ENCODE peak calls at places on chromosome 15, in ten cellular contexts. D is A549; Q is body of pancreas; E is uterus; G is vagina; K is CD4-positive, alpha-beta T cell; S is lower lobe of right lung; V is breast epithelium; Y is lung; I is aorta. M is an unnamed sample.
A peak's percentile ranks its signal among the peaks of the same experiment; 100 is the strongest.

GRCh38 chr15:26438316-26438715 is 334.6 kb downstream of the GABRB3 start:
- DNase-seq in D (no peak), Q (no peak), E (no peak), G (no peak), K (no peak), S (no peak), V (no peak), Y (no peak), I (no peak), M (no peak)

GRCh38 chr15:79903626-79904025 is 6.8 kb upstream of the MTHFS start:
- DNase-seq in D (no peak), Q (no peak), E (no peak), G (no peak), K (no peak), S (no peak), V (no peak), Y (no peak), I (no peak), M (no peak)

GRCh38 chr15:98888839-98889479 is 118.6 kb downstream of the PGPEP1L start:
- DNase-seq in D (peak; percentile 85), Q (no peak), E (no peak), G (no peak), K (no peak), S (no peak), V (no peak), Y (no peak), I (no peak), M (no peak)

GRCh38 chr15:28888900-28889299 is 3.1 kb downstream of the APBA2 start:
- DNase-seq in D (no peak), Q (no peak), E (no peak), G (no peak), K (no peak), S (peak; percentile 20), V (no peak), Y (no peak), I (peak; percentile 59), M (peak; percentile 15)

GRCh38 chr15:69403611-69404010 is 10.5 kb upstream of the KIF23 start:
- DNase-seq in D (no peak), Q (no peak), E (no peak), G (no peak), K (no peak), S (no peak), V (no peak), Y (no peak), I (no peak), M (no peak)

GRCh38 chr15:79973445-79974180 is 2.6 kb upstream of the BCL2A1 start:
- DNase-seq in D (no peak), Q (no peak), E (no peak), G (no peak), K (no peak), S (no peak), V (no peak), Y (no peak), I (no peak), M (no peak)

GRCh38 chr15:67372563-67372962 is 118.0 kb downstream of the IQCH start:
- DNase-seq in D (no peak), Q (no peak), E (no peak), G (no peak), K (no peak), S (no peak), V (no peak), Y (no peak), I (no peak), M (no peak)

GRCh38 chr15:73838795-73839565 is 34.4 kb upstream of the TBC1D21 start:
- DNase-seq in D (no peak), Q (peak; percentile 74), E (peak; percentile 22), G (no peak), K (no peak), S (no peak), V (no peak), Y (no peak), I (peak; percentile 82), M (peak; percentile 78)

GRCh38 chr15:75178171-75178937 is 23.3 kb upstream of the C15orf39 start:
- DNase-seq in D (no peak), Q (peak; percentile 67), E (peak; percentile 63), G (no peak), K (no peak), S (peak; percentile 81), V (no peak), Y (peak; percentile 33), I (peak; percentile 84), M (peak; percentile 56)

GRCh38 chr15:84671211-84671610 is 13.2 kb upstream of the NMB start:
- DNase-seq in D (no peak), Q (no peak), E (no peak), G (no peak), K (no peak), S (no peak), V (no peak), Y (no peak), I (no peak), M (no peak)

GRCh38 chr15:90388462-90389182 is 580 bp downstream of the IQGAP1 start:
- DNase-seq in D (peak; percentile 66), Q (peak; percentile 62), E (peak; percentile 70), G (peak; percentile 91), K (peak; percentile 32), S (peak; percentile 87), V (peak; percentile 69), Y (peak; percentile 72), I (peak; percentile 93), M (peak; percentile 73)

GRCh38 chr15:39435244-39435643 is 145.6 kb upstream of the THBS1 start:
- DNase-seq in D (no peak), Q (no peak), E (no peak), G (no peak), K (no peak), S (no peak), V (no peak), Y (no peak), I (no peak), M (no peak)

GRCh38 chr15:82535566-82536408 is 4.5 kb downstream of the RPS17 start:
- DNase-seq in D (no peak), Q (no peak), E (no peak), G (peak; percentile 83), K (no peak), S (no peak), V (no peak), Y (no peak), I (no peak), M (no peak)

GRCh38 chr15:80058044-80058443 is 1.4 kb upstream of the ZFAND6 start:
- DNase-seq in D (no peak), Q (no peak), E (no peak), G (no peak), K (no peak), S (no peak), V (no peak), Y (no peak), I (no peak), M (no peak)

GRCh38 chr15:96870510-96871039 is 540.1 kb downstream of the NR2F2 start:
- DNase-seq in D (no peak), Q (no peak), E (no peak), G (no peak), K (no peak), S (no peak), V (no peak), Y (no peak), I (no peak), M (no peak)

GRCh38 chr15:70713547-70714414 is 49.6 kb downstream of the UACA start:
- DNase-seq in D (no peak), Q (no peak), E (no peak), G (no peak), K (no peak), S (no peak), V (no peak), Y (no peak), I (no peak), M (no peak)
- H3K27ac ChIP-seq in D (peak overlapping the region; percentile 34), Q (peak overlapping the region; percentile 62), E (peak overlapping the region; percentile 51), G (peak overlapping the region; percentile 58), K (no peak overlapping the region), S (peak overlapping the region; percentile 58), V (peak overlapping the region; percentile 64), Y (no peak overlapping the region), I (peak overlapping the region; percentile 47), M (no peak overlapping the region)

GRCh38 chr15:56227780-56228179 is 15.9 kb downstream of the RFX7 start:
- DNase-seq in D (no peak), Q (no peak), E (no peak), G (no peak), K (no peak), S (no peak), V (no peak), Y (no peak), I (no peak), M (no peak)
- H3K9me3 ChIP-seq in D (peaks cover 58% of the 10 kb centered on the region), Q (no peaks in the 10 kb centered on the region), E (no peaks in the 10 kb centered on the region), G (peaks cover 6% of the 10 kb centered on the region), K (peaks cover 56% of the 10 kb centered on the region), S (peaks cover 28% of the 10 kb centered on the region), V (peaks cover 26% of the 10 kb centered on the region), Y (no peaks in the 10 kb centered on the region), I (peaks cover 4% of the 10 kb centered on the region), M (no peaks in the 10 kb centered on the region)

DNA sequence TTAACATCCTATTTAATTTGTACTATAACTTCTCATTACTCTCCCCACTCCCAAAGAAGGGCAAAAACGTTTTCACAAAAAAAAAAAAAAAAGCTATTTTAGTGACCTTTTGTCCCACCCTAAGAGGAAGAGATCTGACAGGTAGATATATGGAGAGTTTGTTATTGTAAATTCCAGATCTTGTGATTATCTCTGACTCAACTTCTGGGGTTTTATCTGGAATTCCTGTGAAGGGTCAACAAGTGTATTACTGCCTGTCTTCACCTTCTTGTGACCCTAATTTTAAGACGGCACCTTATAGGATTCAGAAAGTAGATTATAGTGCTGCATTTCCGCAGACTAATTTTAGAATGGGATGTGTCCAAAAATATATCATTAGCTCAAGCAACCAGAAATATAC is 205.9 kb upstream of the CDIN1 start:
- DNase-seq in D (peak; percentile 79), Q (no peak), E (no peak), G (no peak), K (no peak), S (no peak), V (no peak), Y (no peak), I (no peak), M (no peak)
- H3K27ac ChIP-seq in D (peak overlapping the region; percentile 45), Q (no peak overlapping the region), E (peak overlapping the region; percentile 36), G (no peak overlapping the region), K (no peak overlapping the region), S (no peak overlapping the region), V (no peak overlapping the region), Y (no peak overlapping the region), I (no peak overlapping the region), M (no peak overlapping the region)

DNA sequence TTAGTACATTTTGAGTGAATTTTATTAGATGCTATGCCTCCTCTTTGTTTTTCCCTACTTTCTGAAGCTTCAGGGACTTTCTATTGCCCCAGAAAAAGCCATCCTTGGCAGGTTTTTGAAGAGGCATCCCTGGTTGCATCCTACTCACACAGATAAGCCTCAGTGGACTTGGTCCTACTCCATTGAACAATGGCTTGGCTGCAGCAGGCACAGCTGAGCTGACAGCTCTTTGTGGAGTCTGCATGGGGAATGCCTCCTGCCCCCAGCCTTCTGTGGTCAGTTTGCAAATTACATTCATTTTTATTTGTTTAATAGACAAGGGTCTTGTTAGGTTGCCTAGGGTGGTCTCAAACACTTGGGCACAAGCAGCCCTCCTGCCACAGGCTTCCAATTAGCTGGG is 69.7 kb downstream of the NPAP1 start:
- DNase-seq in D (no peak), Q (no peak), E (no peak), G (no peak), K (no peak), S (no peak), V (no peak), Y (no peak), I (no peak), M (no peak)
- H3K9me3 ChIP-seq in D (peaks cover 7% of the 10 kb centered on the region), Q (no peaks in the 10 kb centered on the region), E (no peaks in the 10 kb centered on the region), G (no peaks in the 10 kb centered on the region), K (peaks cover 6% of the 10 kb centered on the region), S (no peaks in the 10 kb centered on the region), V (peaks cover 3% of the 10 kb centered on the region), Y (no peaks in the 10 kb centered on the region), I (peaks cover 3% of the 10 kb centered on the region), M (no peaks in the 10 kb centered on the region)

M was measured in right lobe of liver.